ENCODE peak calls at places on chromosomes 1 and 21, in ten cellular contexts. R, G, T, P, E, Z, J, U, O and H are unnamed samples. For H3K4me1 and H3K27me3, the result is how much of the 10 kb centered on the place peaks cover.

GRCh38 chr1:222028694-222029093 is 286.8 kb upstream of the DUSP10 start:
- DNase-seq in Z (no peak), U (no peak), E (no peak), G (no peak), P (no peak), J (no peak), R (no peak), O (no peak), T (no peak), H (no peak)

GRCh38 chr1:69993787-69994186 is 211.6 kb downstream of the LRRC40 start:
- DNase-seq in Z (no peak), E (no peak), P (no peak), T (no peak), J (no peak), U (no peak), O (no peak), R (no peak), G (no peak), H (no peak)

GRCh38 chr1:83118472-83118871 is 880.5 kb downstream of the TTLL7 start:
- DNase-seq in U (no peak), T (no peak), G (peak), O (no peak), E (no peak), J (no peak), P (no peak), Z (no peak), R (no peak), H (no peak)

GRCh38 chr1:2170211-2170610 is 24.4 kb downstream of the FAAP20 start:
- DNase-seq in G (no peak), R (no peak), E (no peak), J (no peak), U (no peak), T (no peak), O (no peak), Z (no peak), P (no peak), H (no peak)

GRCh38 chr1:219876798-219877209 is 51.6 kb downstream of the SLC30A10 start:
- DNase-seq in J (no peak), U (no peak), G (no peak), R (no peak), Z (peak), P (no peak), E (no peak), T (no peak), O (peak), H (no peak)

GRCh38 chr1:42816600-42817439 is at the start of the genes ERMAP and SVBP:
- DNase-seq in T (peak), Z (peak), E (peak), U (peak), J (peak), G (peak), O (peak), R (peak), P (peak), H (peak)

GRCh38 chr1:38052750-38053415 is 6.3 kb upstream of the POU3F1 start:
- DNase-seq in P (no peak), E (no peak), O (no peak), J (no peak), R (no peak), T (no peak), U (no peak), Z (peak), G (no peak), H (no peak)

GRCh38 chr1:171251741-171252300 is 3.5 kb downstream of the FMO1 start:
- DNase-seq in O (no peak), E (no peak), T (no peak), J (no peak), R (no peak), P (peak), U (no peak), Z (peak), G (no peak), H (peak)

GRCh38 chr1:76939817-76940216 is 72.5 kb downstream of the ST6GALNAC5 start:
- DNase-seq in P (no peak), U (no peak), J (no peak), E (no peak), T (no peak), G (no peak), O (no peak), R (no peak), Z (no peak), H (no peak)

GRCh38 chr1:84078108-84078823 is 65.8 kb upstream of the PRKACB start:
- DNase-seq in U (no peak), E (peak), P (peak), O (no peak), T (peak), R (no peak), G (peak), J (no peak), Z (peak), H (peak)

GRCh38 chr21:26388731-26389231 is 184.3 kb downstream of the CYYR1 start:
- DNase-seq in O (no peak), T (no peak), P (no peak), R (peak), U (no peak), J (peak), E (no peak), Z (no peak), G (no peak), H (no peak)

GRCh38 chr1:97906567-97907228 is 14.1 kb downstream of the DPYD start:
- DNase-seq in T (peak), R (no peak), Z (no peak), J (no peak), P (peak), O (no peak), G (peak), E (peak), U (peak), H (no peak)

GRCh38 chr1:244865028-244865371 is 657 bp upstream of the HNRNPU start:
- DNase-seq in R (no peak), U (peak), O (no peak), J (no peak), E (peak), T (no peak), P (peak), G (no peak), Z (peak), H (peak)

GRCh38 chr1:206769331-206769731 is 1.2 kb upstream of the IL19 start:
- DNase-seq in J (no peak), Z (no peak), E (no peak), T (no peak), U (no peak), R (no peak), O (no peak), P (no peak), G (no peak), H (no peak)

GRCh38 chr1:115088871-115089442 is 346 bp downstream of the TSPAN2 start:
- DNase-seq in T (no peak), E (no peak), U (no peak), R (no peak), G (no peak), Z (no peak), O (no peak), P (no peak), J (no peak), H (no peak)

GRCh38 chr1:207993477-207994445 is 82.8 kb upstream of the CD34 start:
- DNase-seq in O (no peak), G (no peak), P (no peak), E (no peak), T (no peak), R (no peak), Z (peak), J (no peak), U (no peak), H (no peak)

GRCh38 chr1:24951810-24952412 is 21.8 kb upstream of the RUNX3 start:
- DNase-seq in G (no peak), J (no peak), T (no peak), U (no peak), P (no peak), O (no peak), R (no peak), E (no peak), Z (no peak), H (no peak)

GRCh38 chr1:111190931-111191451 is 9.5 kb downstream of the DENND2D start:
- DNase-seq in R (no peak), E (no peak), O (no peak), J (no peak), G (no peak), T (no peak), U (no peak), Z (no peak), P (no peak), H (no peak)

GRCh38 chr1:111193712-111194480 is 6.5 kb downstream of the DENND2D start:
- DNase-seq in Z (no peak), R (no peak), U (no peak), T (no peak), P (no peak), O (no peak), J (no peak), E (no peak), G (no peak), H (no peak)

GRCh38 chr1:111192643-111193519 is 7.6 kb downstream of the DENND2D start:
- DNase-seq in E (no peak), G (no peak), J (no peak), Z (no peak), R (no peak), T (no peak), P (no peak), O (no peak), U (no peak), H (no peak)

GRCh38 chr1:111191496-111191895 is 8.9 kb downstream of the DENND2D start:
- DNase-seq in T (no peak), U (no peak), G (no peak), E (no peak), O (no peak), P (no peak), Z (no peak), J (no peak), R (no peak), H (no peak)

GRCh38 chr1:111192074-111192473 is 8.4 kb downstream of the DENND2D start:
- DNase-seq in R (no peak), P (no peak), G (peak), Z (no peak), U (no peak), O (no peak), J (no peak), T (no peak), E (no peak), H (no peak)
- H3K4me1 ChIP-seq in R (under half), P (under half), G (half or more), Z (under half), U (under half), O (under half), J (under half), T (under half), E (under half), H (under half)

DNA sequence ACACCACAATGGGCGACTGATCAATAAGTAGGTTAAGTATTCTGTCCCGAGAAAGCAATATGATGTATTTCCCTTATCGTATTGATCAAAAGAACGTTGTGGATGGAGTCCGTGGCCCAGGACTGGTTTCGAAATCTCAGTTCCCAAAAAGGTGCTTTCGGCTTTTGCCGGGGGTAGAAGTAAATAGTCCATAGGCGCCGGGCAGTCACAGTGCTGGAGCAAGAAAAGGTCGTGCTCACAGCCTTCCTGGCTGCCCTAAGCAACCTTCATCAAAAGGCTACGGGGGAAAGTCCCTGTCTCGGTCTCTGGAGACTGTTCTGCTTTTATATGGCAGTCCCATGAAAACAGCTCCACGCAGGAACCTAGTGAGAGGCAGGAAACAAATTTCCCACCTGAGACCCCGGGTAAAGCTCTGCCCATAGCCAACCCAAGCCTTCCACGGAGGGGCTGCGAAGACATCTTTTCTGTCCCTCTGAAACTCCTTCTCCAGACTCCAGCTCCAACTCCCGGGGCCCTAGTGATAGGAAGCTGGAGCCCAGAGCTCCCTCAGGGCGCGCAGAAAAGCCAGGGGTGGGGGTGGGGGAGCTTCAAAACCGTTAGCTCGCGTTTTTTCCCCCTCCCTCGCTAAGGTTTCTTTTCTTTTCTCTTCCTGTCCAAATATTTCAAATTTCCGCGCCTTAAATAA is 7.0 kb downstream of the CDKN2C start:
- DNase-seq in J (no peak), Z (peak), U (no peak), O (no peak), P (peak), E (no peak), G (no peak), T (peak), R (no peak), H (peak)
- H3K27me3 ChIP-seq in J (under half), Z (under half), U (under half), O (under half), P (under half), E (under half), G (under half), T (under half), R (under half), H (under half)

DNA sequence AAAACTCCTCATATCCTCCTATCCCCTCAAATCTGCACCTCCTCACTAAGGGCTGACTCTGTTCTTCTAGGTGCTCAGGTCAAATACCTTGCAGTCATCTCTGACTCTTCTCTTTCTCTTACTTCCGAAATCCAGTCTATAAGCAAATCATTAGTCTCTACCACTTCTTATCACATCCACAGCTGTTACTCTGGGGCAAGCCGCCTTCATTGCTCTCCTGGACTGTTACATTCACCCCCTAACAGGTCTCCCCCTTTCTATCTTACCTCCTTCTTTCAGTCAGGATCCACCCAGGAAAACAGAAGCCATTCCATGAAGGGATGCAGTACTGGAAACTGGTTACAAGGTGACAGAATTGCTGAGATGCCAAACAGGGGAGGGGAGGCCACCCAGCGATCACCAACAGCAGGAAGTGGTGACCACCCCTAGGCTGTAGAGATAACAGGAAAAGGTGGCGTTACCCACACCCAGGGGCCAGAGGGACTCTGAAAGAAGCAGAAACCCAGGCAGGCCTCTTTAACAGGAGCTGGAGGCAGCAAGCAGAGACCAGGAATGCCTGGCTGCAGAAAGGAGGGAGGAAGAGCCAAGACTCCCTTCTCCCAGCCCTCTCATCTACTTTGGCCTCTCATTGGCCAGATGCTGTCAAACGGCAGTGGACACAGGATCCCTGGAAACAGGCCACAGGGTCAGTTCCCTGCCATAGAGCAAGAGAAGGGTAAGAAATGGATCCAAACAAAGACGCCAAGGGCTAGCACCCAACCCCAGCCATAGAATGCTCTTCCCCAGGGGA is 55.5 kb upstream of the FOXO6 start:
- DNase-seq in E (no peak), U (no peak), J (no peak), P (no peak), G (no peak), T (no peak), O (no peak), Z (no peak), R (no peak), H (no peak)
- TF ChIP-seq CTCF in E (no peak), U (no peak), J (no peak), P (no peak), G (no peak), T (no peak), O (no peak), Z (no peak), R (no peak), H (no peak)

DNA sequence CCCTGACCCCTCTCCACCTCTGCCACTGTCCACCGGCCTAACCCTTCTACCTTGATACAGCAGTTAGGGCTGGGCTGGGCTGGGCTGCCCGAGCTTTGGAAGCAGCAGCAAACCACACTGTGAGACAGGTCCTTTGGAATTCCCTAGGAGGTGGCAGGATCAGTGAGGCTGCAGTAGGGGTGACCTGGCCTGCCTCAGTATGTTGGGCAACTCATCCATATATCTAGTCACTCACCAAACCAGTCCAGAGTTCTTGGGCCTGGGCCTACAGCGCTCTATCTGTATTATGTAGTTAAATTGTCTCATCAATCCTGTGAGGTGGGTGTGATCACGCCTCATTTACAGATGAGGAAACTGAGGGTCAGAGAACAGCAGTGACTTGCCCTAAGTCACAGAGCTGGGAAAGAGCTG is 13.3 kb upstream of the SYNC start:
- DNase-seq in Z (no peak), T (no peak), R (no peak), J (no peak), G (no peak), O (no peak), E (no peak), P (no peak), U (no peak), H (no peak)
- H3K4me1 ChIP-seq in Z (under half), T (under half), R (under half), J (under half), G (under half), O (under half), E (under half), P (under half), U (under half), H (under half)